ENCODE peak calls at places on chromosomes 1 and 21, in five cellular contexts. One of them, this sample, is unnamed.

GRCh38 chr1:54604572-54605370 is 18.6 kb downstream of the FAM151A start:
- DNase-seq in naive thymus-derived CD4-positive, alpha-beta T cell: peak; percentile 46
- DNase-seq in B cell: no peak
- DNase-seq in brain microvascular endothelial cell: no peak
- DNase-seq in lower lobe of right lung: no peak
- DNase-seq in this sample: no peak

GRCh38 chr1:234533975-234534876 is 55.2 kb upstream of the TARBP1 start:
- DNase-seq in naive thymus-derived CD4-positive, alpha-beta T cell: no peak
- DNase-seq in lower lobe of right lung: peak; percentile 87
- DNase-seq in brain microvascular endothelial cell: peak; percentile 96
- DNase-seq in B cell: no peak
- DNase-seq in this sample: peak; percentile 79

GRCh38 chr21:24941316-24942185 is 665.7 kb downstream of the MRPL39 start:
- DNase-seq in B cell: no peak
- DNase-seq in naive thymus-derived CD4-positive, alpha-beta T cell: no peak
- DNase-seq in brain microvascular endothelial cell: no peak
- DNase-seq in lower lobe of right lung: no peak
- DNase-seq in this sample: no peak

GRCh38 chr1:923991-924618 is 382 bp downstream of the SAMD11 start:
- DNase-seq in brain microvascular endothelial cell: no peak
- DNase-seq in B cell: no peak
- DNase-seq in naive thymus-derived CD4-positive, alpha-beta T cell: no peak
- DNase-seq in lower lobe of right lung: no peak
- DNase-seq in this sample: no peak

GRCh38 chr1:29675481-29676263 is 439.4 kb downstream of the PTPRU start:
- DNase-seq in lower lobe of right lung: no peak
- DNase-seq in brain microvascular endothelial cell: no peak
- DNase-seq in naive thymus-derived CD4-positive, alpha-beta T cell: no peak
- DNase-seq in B cell: no peak
- DNase-seq in this sample: peak; percentile 7

GRCh38 chr21:39484711-39485264 is 33.0 kb downstream of the SH3BGR start:
- DNase-seq in B cell: no peak
- DNase-seq in brain microvascular endothelial cell: no peak
- DNase-seq in lower lobe of right lung: no peak
- DNase-seq in naive thymus-derived CD4-positive, alpha-beta T cell: no peak
- DNase-seq in this sample: no peak

GRCh38 chr1:193058529-193059281 is 455 bp downstream of the UCHL5 start:
- DNase-seq in B cell: peak; percentile 61
- DNase-seq in naive thymus-derived CD4-positive, alpha-beta T cell: peak; percentile 43
- DNase-seq in brain microvascular endothelial cell: peak; percentile 45
- DNase-seq in lower lobe of right lung: peak; percentile 77
- DNase-seq in this sample: peak; percentile 63

GRCh38 chr1:228277491-228278431 is 69.9 kb downstream of the OBSCN start:
- DNase-seq in brain microvascular endothelial cell: no peak
- DNase-seq in lower lobe of right lung: peak; percentile 45
- DNase-seq in B cell: no peak
- DNase-seq in naive thymus-derived CD4-positive, alpha-beta T cell: no peak
- DNase-seq in this sample: no peak

GRCh38 chr1:110118636-110119396 is 6.6 kb downstream of the UBL4B start:
- DNase-seq in naive thymus-derived CD4-positive, alpha-beta T cell: no peak
- DNase-seq in B cell: no peak
- DNase-seq in lower lobe of right lung: no peak
- DNase-seq in brain microvascular endothelial cell: no peak
- DNase-seq in this sample: no peak

GRCh38 chr1:229863651-229864545 is 203.1 kb upstream of the GALNT2 start:
- DNase-seq in naive thymus-derived CD4-positive, alpha-beta T cell: no peak
- DNase-seq in lower lobe of right lung: no peak
- DNase-seq in brain microvascular endothelial cell: no peak
- DNase-seq in B cell: no peak
- DNase-seq in this sample: no peak

GRCh38 chr1:15703562-15703961 is 19.4 kb downstream of the PLEKHM2 start:
- DNase-seq in naive thymus-derived CD4-positive, alpha-beta T cell: no peak
- DNase-seq in brain microvascular endothelial cell: peak; percentile 83
- DNase-seq in lower lobe of right lung: peak; percentile 61
- DNase-seq in B cell: no peak
- DNase-seq in this sample: peak; percentile 57

GRCh38 chr1:59139396-59139795 is 157.5 kb upstream of the FGGY start:
- DNase-seq in naive thymus-derived CD4-positive, alpha-beta T cell: no peak
- DNase-seq in B cell: no peak
- DNase-seq in brain microvascular endothelial cell: no peak
- DNase-seq in lower lobe of right lung: no peak
- DNase-seq in this sample: no peak

GRCh38 chr1:109502368-109502851 is 7.1 kb downstream of the AMIGO1 start:
- DNase-seq in naive thymus-derived CD4-positive, alpha-beta T cell: peak; percentile 89
- DNase-seq in brain microvascular endothelial cell: no peak
- DNase-seq in lower lobe of right lung: no peak
- DNase-seq in B cell: no peak
- DNase-seq in this sample: no peak

GRCh38 chr1:162397039-162397448 is 14.9 kb downstream of the SH2D1B start:
- DNase-seq in brain microvascular endothelial cell: no peak
- DNase-seq in lower lobe of right lung: no peak
- DNase-seq in B cell: no peak
- DNase-seq in naive thymus-derived CD4-positive, alpha-beta T cell: no peak
- DNase-seq in this sample: no peak

GRCh38 chr1:221994939-221995338 is 253.1 kb upstream of the DUSP10 start:
- DNase-seq in lower lobe of right lung: no peak
- DNase-seq in B cell: no peak
- DNase-seq in brain microvascular endothelial cell: peak; percentile 78
- DNase-seq in naive thymus-derived CD4-positive, alpha-beta T cell: no peak
- DNase-seq in this sample: no peak

This sample was measured in colonic mucosa.